ENCODE peak calls at places on chromosomes 1 and 21, in ten cellular contexts. R, H, U, C, X, F, Y, T, I and W are unnamed samples. For H3K4me1, the result is how much of the 10 kb centered on the place peaks cover.

GRCh38 chr1:117886101-117886795 is 43.2 kb downstream of the GDAP2 start:
- DNase-seq in H (no peak), C (no peak), Y (no peak), T (no peak), F (no peak), X (no peak), U (peak), I (no peak), R (peak), W (no peak)

GRCh38 chr1:45050931-45051748 is 39.1 kb downstream of the UROD start:
- DNase-seq in X (peak), I (no peak), U (no peak), F (no peak), Y (no peak), H (no peak), T (no peak), R (no peak), C (no peak), W (no peak)

GRCh38 chr21:44710756-44711326 is 531 bp downstream of the TSPEAR start:
- DNase-seq in Y (peak), H (peak), X (peak), U (no peak), I (no peak), R (no peak), F (peak), C (no peak), T (no peak), W (no peak)

GRCh38 chr21:27713159-27714109 is 746.5 kb upstream of the ADAMTS5 start:
- DNase-seq in T (no peak), X (no peak), R (no peak), H (no peak), F (no peak), I (no peak), Y (no peak), U (no peak), C (no peak), W (no peak)

GRCh38 chr1:212141404-212141803 is 105.9 kb downstream of the DTL start:
- DNase-seq in R (peak), F (no peak), I (no peak), C (no peak), Y (no peak), T (no peak), X (no peak), U (no peak), H (no peak), W (no peak)

GRCh38 chr1:95118019-95118499 is 904 bp downstream of the TLCD4 start:
- DNase-seq in I (no peak), H (no peak), R (peak), C (peak), Y (no peak), F (no peak), U (no peak), X (no peak), T (no peak), W (no peak)

GRCh38 chr1:12587981-12588620 is 29.9 kb downstream of the DHRS3 start:
- DNase-seq in T (no peak), Y (no peak), F (no peak), C (no peak), X (no peak), H (no peak), U (peak), I (no peak), R (no peak), W (no peak)

GRCh38 chr1:7454895-7455784 is 316.0 kb upstream of the VAMP3 start:
- DNase-seq in T (no peak), R (peak), X (no peak), Y (no peak), H (no peak), C (peak), U (no peak), F (no peak), I (no peak), W (no peak)

GRCh38 chr1:218284377-218284916 is 646 bp upstream of the RRP15 start:
- DNase-seq in R (peak), X (no peak), T (no peak), F (no peak), H (no peak), Y (no peak), C (no peak), I (no peak), U (no peak), W (no peak)

GRCh38 chr1:37265786-37266667 is 208.4 kb upstream of the ZC3H12A start:
- DNase-seq in X (no peak), U (no peak), H (no peak), I (no peak), T (no peak), R (no peak), C (no peak), Y (no peak), F (no peak), W (no peak)

GRCh38 chr1:48109390-48110009 is 112.3 kb upstream of the TRABD2B start:
- DNase-seq in T (no peak), U (peak), F (peak), X (peak), I (no peak), R (peak), C (peak), H (no peak), Y (no peak), W (peak)

GRCh38 chr21:41581592-41582228 is 73.8 kb upstream of the TMPRSS2 start:
- DNase-seq in X (no peak), R (no peak), F (no peak), C (no peak), Y (no peak), U (no peak), H (no peak), I (no peak), T (no peak), W (no peak)

GRCh38 chr1:200982071-200982945 is 41.2 kb downstream of the KIF21B start:
- DNase-seq in I (no peak), X (no peak), F (no peak), U (peak), H (no peak), T (no peak), R (peak), Y (no peak), C (no peak), W (no peak)

GRCh38 chr1:3573499-3573898 is 37.8 kb downstream of the MEGF6 start:
- DNase-seq in X (no peak), H (no peak), Y (no peak), U (no peak), C (peak), F (no peak), T (no peak), I (no peak), R (no peak), W (no peak)

GRCh38 chr1:203800001-203800400 is 4.6 kb downstream of the ZBED6 start:
- DNase-seq in C (no peak), I (no peak), R (no peak), H (no peak), X (no peak), F (no peak), T (no peak), Y (no peak), U (no peak), W (no peak)

GRCh38 chr1:91604632-91605031 is 104.0 kb downstream of the CDC7 start:
- DNase-seq in X (no peak), C (no peak), T (no peak), I (peak), R (peak), F (no peak), H (no peak), Y (no peak), U (peak), W (no peak)

GRCh38 chr21:33246506-33246905 is 16.8 kb downstream of the IFNAR2 start:
- DNase-seq in I (no peak), R (no peak), U (no peak), C (no peak), H (no peak), Y (no peak), T (no peak), F (no peak), X (no peak), W (no peak)

GRCh38 chr1:18339161-18339560 is 141.6 kb upstream of the KLHDC7A start:
- DNase-seq in H (no peak), X (no peak), U (no peak), T (no peak), R (no peak), F (no peak), Y (no peak), I (no peak), C (no peak), W (no peak)

GRCh38 chr1:180906511-180906910 is 6.2 kb upstream of the KIAA1614 start:
- DNase-seq in Y (no peak), U (no peak), F (no peak), I (no peak), X (no peak), H (no peak), T (no peak), R (no peak), C (no peak), W (no peak)

GRCh38 chr1:13805431-13805830 is 105.4 kb downstream of the PRDM2 start:
- DNase-seq in X (no peak), C (no peak), T (no peak), R (no peak), U (no peak), H (no peak), I (no peak), Y (no peak), F (no peak), W (no peak)

GRCh38 chr1:212237651-212238050 is 47.6 kb upstream of the PPP2R5A start:
- DNase-seq in I (no peak), Y (no peak), H (no peak), R (peak), C (no peak), F (no peak), X (no peak), T (no peak), U (no peak), W (peak)

GRCh38 chr1:43545321-43545685 is 14.6 kb downstream of the PTPRF start:
- DNase-seq in H (no peak), T (no peak), U (no peak), F (no peak), X (no peak), C (no peak), Y (no peak), R (no peak), I (no peak), W (no peak)
- H3K4me1 ChIP-seq in H (under half), T (under half), U (under half), F (half or more), X (under half), C (under half), Y (under half), R (under half), I (under half), W (half or more)

GRCh38 chr1:1360511-1361169 is 2.3 kb upstream of the MXRA8 start:
- DNase-seq in I (peak), Y (peak), U (peak), F (peak), X (no peak), H (peak), R (peak), T (peak), C (no peak), W (peak)

GRCh38 chr1:1359668-1360468 is 1.5 kb upstream of the MXRA8 start:
- DNase-seq in H (peak), C (peak), F (no peak), T (peak), X (no peak), R (peak), Y (no peak), I (peak), U (peak), W (no peak)

GRCh38 chr1:1358433-1359201 is at the start of gene MXRA8:
- DNase-seq in X (no peak), R (peak), F (peak), T (no peak), C (peak), U (peak), I (peak), Y (peak), H (peak), W (no peak)

GRCh38 chr1:1357871-1358432 is 403 bp downstream of the MXRA8 start:
- DNase-seq in X (no peak), C (no peak), I (no peak), U (peak), R (peak), H (no peak), T (no peak), Y (no peak), F (no peak), W (no peak)

DNA sequence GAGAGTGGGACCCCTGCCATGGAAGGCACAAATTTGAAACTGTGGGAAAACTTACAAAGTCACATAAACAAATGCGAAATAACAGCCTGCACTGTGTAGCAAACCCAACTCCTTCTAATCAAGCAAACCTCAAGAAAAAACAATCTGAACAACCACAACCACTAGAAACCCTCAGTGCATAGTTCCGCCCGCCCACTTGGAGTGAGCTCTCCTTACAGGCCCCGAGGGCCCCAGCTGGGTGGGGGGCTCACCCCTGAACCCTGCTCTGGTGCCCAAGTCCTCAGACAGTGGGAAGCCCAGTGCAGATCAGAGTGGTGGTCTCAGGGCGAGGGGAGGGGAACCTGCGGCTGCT is 937 bp upstream of the MXRA8 start:
- DNase-seq in I (peak), C (peak), R (peak), T (no peak), F (no peak), U (peak), H (peak), Y (no peak), X (no peak), W (no peak)
- H3K4me1 ChIP-seq in I (half or more), C (under half), R (under half), T (under half), F (half or more), U (under half), H (under half), Y (half or more), X (under half), W (under half)

GRCh38 chr1:61263905-61264824 is 181.8 kb downstream of the NFIA start:
- DNase-seq in R (no peak), I (no peak), C (no peak), T (no peak), U (no peak), H (no peak), Y (no peak), F (no peak), X (no peak), W (no peak)

GRCh38 chr1:61264825-61265242 is 182.5 kb downstream of the NFIA start:
- DNase-seq in U (no peak), X (no peak), I (no peak), T (no peak), F (no peak), H (no peak), Y (no peak), R (no peak), C (no peak), W (no peak)

GRCh38 chr1:61266738-61267137 is 184.4 kb downstream of the NFIA start:
- DNase-seq in H (no peak), C (no peak), R (no peak), X (no peak), Y (no peak), F (no peak), I (no peak), T (no peak), U (no peak), W (no peak)

GRCh38 chr1:61268546-61269243 is 186.3 kb downstream of the NFIA start:
- DNase-seq in F (peak), X (no peak), I (no peak), T (no peak), U (no peak), Y (no peak), H (no peak), R (no peak), C (no peak), W (no peak)

DNA sequence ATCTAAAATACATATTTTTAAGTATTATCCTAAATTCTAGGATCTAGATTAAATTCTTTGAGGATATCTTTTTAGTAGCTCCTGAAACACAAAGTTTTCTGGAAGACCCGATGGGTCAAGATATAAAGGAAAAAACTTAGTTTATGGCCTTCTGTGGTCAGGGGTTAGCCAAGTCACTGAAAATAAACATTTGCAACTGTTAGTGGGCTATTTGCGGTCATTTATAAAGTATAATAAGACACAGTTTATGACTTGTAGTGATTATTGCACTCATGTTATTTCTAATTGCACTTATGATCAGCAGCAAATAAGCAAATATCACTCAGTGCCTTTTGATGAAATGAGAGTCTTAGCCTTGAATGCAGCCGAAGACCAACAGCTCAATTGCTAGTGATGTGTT is 183.3 kb downstream of the NFIA start:
- DNase-seq in U (no peak), C (no peak), R (no peak), F (no peak), Y (no peak), X (no peak), I (no peak), H (no peak), T (no peak), W (no peak)
- H3K4me1 ChIP-seq in U (under half), C (under half), R (under half), F (under half), Y (under half), X (under half), I (half or more), H (under half), T (under half), W (under half)

GRCh38 chr1:182848736-182849135 is 9.6 kb downstream of the DHX9 start:
- DNase-seq in H (no peak), Y (no peak), I (no peak), T (no peak), C (no peak), X (no peak), U (no peak), R (no peak), F (no peak), W (no peak)
- H3K4me1 ChIP-seq in H (under half), Y (under half), I (under half), T (under half), C (under half), X (under half), U (under half), R (under half), F (under half), W (under half)

DNA sequence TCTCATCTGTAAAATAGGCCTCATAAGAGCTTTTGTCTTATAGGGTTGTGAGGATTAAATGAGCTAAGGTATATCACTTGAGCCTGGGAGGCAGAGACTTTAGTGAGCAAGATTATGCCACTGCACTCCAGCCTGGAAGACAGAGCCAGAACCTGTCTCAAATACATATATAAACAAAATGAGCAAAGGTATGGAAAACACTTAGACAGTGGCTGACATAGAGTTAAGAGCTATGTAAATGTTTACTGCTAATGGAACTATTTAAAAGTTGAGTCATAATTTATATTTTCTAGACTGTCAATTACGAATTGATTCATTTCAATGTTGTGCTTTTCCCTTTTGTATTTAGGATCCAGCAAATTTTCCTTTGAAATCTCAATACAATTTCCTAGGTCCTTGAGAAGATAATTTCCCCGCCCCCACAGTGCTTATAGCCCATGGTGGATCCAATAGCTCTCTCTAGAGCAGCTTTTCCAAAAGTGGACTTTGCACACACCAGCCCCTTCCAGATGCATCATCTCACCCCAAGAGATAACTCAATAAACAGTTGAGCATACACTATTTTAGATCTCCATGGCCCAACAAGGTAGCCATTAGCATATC is 21.8 kb upstream of the RUNX3 start:
- DNase-seq in U (peak), X (no peak), T (no peak), R (no peak), Y (no peak), F (no peak), H (no peak), I (no peak), C (no peak), W (no peak)
- H3K4me1 ChIP-seq in U (under half), X (under half), T (under half), R (under half), Y (under half), F (under half), H (under half), I (under half), C (under half), W (under half)